ENCODE peak calls at places on chromosomes 12 and 14, in eight cellular contexts. B is HCT116; S is upper lobe of right lung; J is C1 segment of cervical spinal cord; T is endodermal cell; E is AG09309; C is HTR-8/SVneo; F is activated T-helper 1 cell treated with anti-CD3 and anti-CD28 coated beads, Interleukin-12 subunit alpha, Interleukin-12 subunit beta, Interleukin-2, Interleukin-4 antibody, amounts not matched to agents 30 ng/mL and 10 ng/mL and 1 ng/mL, durations not matched to agents 14 hours and 24 hours and 36 hours. Y is an unnamed sample.

GRCh38 chr12:124369055-124369900 is 74.4 kb downstream of the RFLNA start:
- DNase-seq in T (no peak), C (no peak), J (peak), B (no peak), E (peak), S (peak), F (no peak), Y (no peak)

GRCh38 chr14:48970995-48971394 is 615.2 kb downstream of the RPS29 start:
- DNase-seq in E (no peak), J (no peak), C (no peak), B (no peak), F (no peak), T (no peak), S (no peak), Y (no peak)

GRCh38 chr14:27845241-27845850 is 921.2 kb upstream of the FOXG1 start:
- DNase-seq in F (no peak), J (no peak), C (no peak), T (peak), E (no peak), S (peak), B (no peak), Y (no peak)

GRCh38 chr14:90107789-90108188 is 46.0 kb downstream of the KCNK13 start:
- DNase-seq in S (no peak), E (no peak), C (no peak), B (no peak), T (no peak), F (no peak), J (no peak), Y (no peak)

GRCh38 chr14:74558655-74559054 is 53.4 kb downstream of the LTBP2 start:
- DNase-seq in S (no peak), E (no peak), B (no peak), T (no peak), C (no peak), F (no peak), J (no peak), Y (no peak)

GRCh38 chr12:4286228-4286627 is 12.7 kb downstream of the CCND2 start:
- DNase-seq in J (no peak), E (no peak), B (no peak), F (no peak), S (no peak), T (peak), C (no peak), Y (no peak)

GRCh38 chr12:93254911-93255310 is 122.8 kb upstream of the NUDT4 start:
- DNase-seq in F (no peak), B (no peak), S (no peak), E (no peak), T (no peak), C (no peak), J (no peak), Y (no peak)

GRCh38 chr14:78501901-78502300 is 331.7 kb downstream of the NRXN3 start:
- DNase-seq in B (no peak), J (no peak), F (no peak), E (no peak), S (no peak), T (no peak), C (no peak), Y (no peak)

GRCh38 chr14:74563233-74563585 is 48.8 kb downstream of the LTBP2 start:
- DNase-seq in C (peak), F (no peak), E (no peak), J (no peak), T (no peak), S (no peak), B (no peak), Y (no peak)

GRCh38 chr12:131914179-131914702 is 14.8 kb upstream of the PUS1 start:
- DNase-seq in E (no peak), B (no peak), J (no peak), S (no peak), C (no peak), T (no peak), F (no peak), Y (no peak)

GRCh38 chr12:75302225-75302624 is 27.9 kb downstream of the CAPS2 start:
- DNase-seq in C (no peak), J (no peak), B (no peak), F (no peak), E (no peak), T (no peak), S (no peak), Y (no peak)